ENCODE peak calls at places on chromosomes 3 and 15, in five cellular contexts. One of them, this sample, is unnamed.

GRCh38 chr3:9500108-9501050 is 53.2 kb downstream of the LHFPL4 start:
- DNase-seq in H1: peak; percentile 63
- DNase-seq in prostate gland: peak; percentile 28
- DNase-seq in sigmoid colon: no peak
- DNase-seq in stomach: peak; percentile 60
- DNase-seq in this sample: no peak

GRCh38 chr3:55198554-55198953 is 270.7 kb upstream of the LRTM1 start:
- DNase-seq in stomach: no peak
- DNase-seq in prostate gland: no peak
- DNase-seq in sigmoid colon: no peak
- DNase-seq in H1: no peak
- DNase-seq in this sample: no peak

GRCh38 chr15:27704939-27705514 is 394.1 kb downstream of the OCA2 start:
- DNase-seq in sigmoid colon: no peak
- DNase-seq in H1: no peak
- DNase-seq in prostate gland: no peak
- DNase-seq in stomach: no peak
- DNase-seq in this sample: no peak

GRCh38 chr15:77623008-77623877 is 9.5 kb downstream of the LINGO1 start:
- DNase-seq in sigmoid colon: no peak
- DNase-seq in prostate gland: no peak
- DNase-seq in stomach: no peak
- DNase-seq in H1: no peak
- DNase-seq in this sample: no peak

GRCh38 chr15:63156086-63156707 is 1.1 kb downstream of the RPS27L start:
- DNase-seq in prostate gland: no peak
- DNase-seq in stomach: no peak
- DNase-seq in H1: no peak
- DNase-seq in sigmoid colon: no peak
- DNase-seq in this sample: no peak

GRCh38 chr3:120561251-120562045 is 34.7 kb upstream of the NDUFB4 start:
- DNase-seq in H1: no peak
- DNase-seq in stomach: peak; percentile 79
- DNase-seq in sigmoid colon: peak; percentile 84
- DNase-seq in prostate gland: peak; percentile 72
- DNase-seq in this sample: no peak

GRCh38 chr15:41018534-41018933 is 65.3 kb downstream of the CHAC1 start:
- DNase-seq in prostate gland: peak; percentile 72
- DNase-seq in stomach: peak; percentile 40
- DNase-seq in H1: no peak
- DNase-seq in sigmoid colon: no peak
- DNase-seq in this sample: no peak

GRCh38 chr3:172179680-172180399 is 140.5 kb downstream of the FNDC3B start:
- DNase-seq in prostate gland: no peak
- DNase-seq in stomach: no peak
- DNase-seq in sigmoid colon: no peak
- DNase-seq in H1: no peak
- DNase-seq in this sample: no peak

GRCh38 chr3:196804775-196805174 is 62.9 kb upstream of the SENP5 start:
- DNase-seq in prostate gland: no peak
- DNase-seq in H1: no peak
- DNase-seq in stomach: no peak
- DNase-seq in sigmoid colon: no peak
- DNase-seq in this sample: no peak

GRCh38 chr15:85730001-85730820 is 64.5 kb downstream of the KLHL25 start:
- DNase-seq in sigmoid colon: no peak
- DNase-seq in prostate gland: peak; percentile 66
- DNase-seq in stomach: no peak
- DNase-seq in H1: no peak
- DNase-seq in this sample: no peak

GRCh38 chr3:53820756-53821580 is 25.3 kb downstream of the CHDH start:
- DNase-seq in prostate gland: no peak
- DNase-seq in H1: no peak
- DNase-seq in stomach: peak; percentile 21
- DNase-seq in sigmoid colon: peak; percentile 50
- DNase-seq in this sample: no peak

GRCh38 chr3:186879776-186880175 is 37.3 kb downstream of the ADIPOQ start:
- DNase-seq in stomach: no peak
- DNase-seq in sigmoid colon: no peak
- DNase-seq in H1: no peak
- DNase-seq in prostate gland: no peak
- DNase-seq in this sample: no peak

GRCh38 chr3:141828487-141829284 is 47.8 kb upstream of the ATP1B3 start:
- DNase-seq in sigmoid colon: no peak
- DNase-seq in prostate gland: peak; percentile 90
- DNase-seq in H1: no peak
- DNase-seq in stomach: peak; percentile 45
- DNase-seq in this sample: no peak

GRCh38 chr15:25250011-25250596 is 188.7 kb downstream of the UBE3A start:
- DNase-seq in H1: no peak
- DNase-seq in sigmoid colon: peak; percentile 41
- DNase-seq in stomach: peak; percentile 21
- DNase-seq in prostate gland: no peak
- DNase-seq in this sample: no peak

GRCh38 chr3:185215873-185216586 is 37.8 kb downstream of the EHHADH start:
- DNase-seq in H1: no peak
- DNase-seq in sigmoid colon: no peak
- DNase-seq in prostate gland: no peak
- DNase-seq in stomach: no peak
- DNase-seq in this sample: no peak

GRCh38 chr3:14847613-14848541 is 29.1 kb downstream of the FGD5 start:
- DNase-seq in stomach: peak; percentile 59
- DNase-seq in prostate gland: no peak
- DNase-seq in H1: peak; percentile 38
- DNase-seq in sigmoid colon: peak; percentile 72
- DNase-seq in this sample: no peak

GRCh38 chr3:173932624-173933023 is 535.1 kb downstream of the NLGN1 start:
- DNase-seq in prostate gland: no peak
- DNase-seq in stomach: no peak
- DNase-seq in sigmoid colon: no peak
- DNase-seq in H1: no peak
- DNase-seq in this sample: no peak

GRCh38 chr3:54157860-54158259 is 35.5 kb downstream of the CACNA2D3 start:
- DNase-seq in prostate gland: no peak
- DNase-seq in H1: no peak
- DNase-seq in stomach: no peak
- DNase-seq in sigmoid colon: no peak
- DNase-seq in this sample: no peak

GRCh38 chr15:99250001-99250400 is 620 bp upstream of the TTC23 start:
- DNase-seq in prostate gland: no peak
- DNase-seq in sigmoid colon: no peak
- DNase-seq in stomach: no peak
- DNase-seq in H1: no peak
- DNase-seq in this sample: no peak

GRCh38 chr15:99252326-99252725 is 1.0 kb downstream of the LRRC28 start:
- DNase-seq in sigmoid colon: no peak
- DNase-seq in prostate gland: no peak
- DNase-seq in H1: no peak
- DNase-seq in stomach: no peak
- DNase-seq in this sample: no peak

GRCh38 chr15:99249270-99249817 is at the start of gene TTC23:
- DNase-seq in prostate gland: peak; percentile 40
- DNase-seq in stomach: no peak
- DNase-seq in sigmoid colon: no peak
- DNase-seq in H1: no peak
- DNase-seq in this sample: no peak

GRCh38 chr15:99251436-99251821 is at the start of gene LRRC28:
- DNase-seq in sigmoid colon: no peak
- DNase-seq in H1: no peak
- DNase-seq in stomach: no peak
- DNase-seq in prostate gland: no peak
- DNase-seq in this sample: no peak

GRCh38 chr15:99250494-99251435 is 516 bp upstream of the LRRC28 start:
- DNase-seq in sigmoid colon: peak; percentile 99
- DNase-seq in H1: peak; percentile 92
- DNase-seq in stomach: peak; percentile 99
- DNase-seq in prostate gland: peak; percentile 99
- DNase-seq in this sample: peak; percentile 82
- TF ChIP-seq POLR2A in sigmoid colon: peak; percentile 98
- TF ChIP-seq POLR2A in H1: peak; percentile 22
- TF ChIP-seq POLR2A in stomach: no peak
- TF ChIP-seq POLR2A in prostate gland: peak; percentile 77
- TF ChIP-seq POLR2A in this sample: peak; percentile 81

GRCh38 chr15:57708047-57708446 is 1.5 kb downstream of the POLR2M start:
- DNase-seq in prostate gland: no peak
- DNase-seq in H1: no peak
- DNase-seq in sigmoid colon: no peak
- DNase-seq in stomach: no peak
- DNase-seq in this sample: no peak

GRCh38 chr15:57703387-57703786 is 3.1 kb upstream of the POLR2M start:
- DNase-seq in sigmoid colon: no peak
- DNase-seq in prostate gland: peak; percentile 36
- DNase-seq in stomach: no peak
- DNase-seq in H1: no peak
- DNase-seq in this sample: no peak

GRCh38 chr15:57705746-57706404 is 639 bp upstream of the POLR2M start:
- DNase-seq in stomach: no peak
- DNase-seq in prostate gland: no peak
- DNase-seq in H1: no peak
- DNase-seq in sigmoid colon: no peak
- DNase-seq in this sample: no peak

GRCh38 chr15:57706405-57707209 is at the start of gene POLR2M:
- DNase-seq in prostate gland: peak; percentile 94
- DNase-seq in sigmoid colon: peak; percentile 99
- DNase-seq in stomach: peak; percentile 97
- DNase-seq in H1: peak; percentile 78
- DNase-seq in this sample: peak; percentile 71
- TF ChIP-seq POLR2A in prostate gland: peak; percentile 70
- TF ChIP-seq POLR2A in sigmoid colon: peak; percentile 61
- TF ChIP-seq POLR2A in stomach: no peak
- TF ChIP-seq POLR2A in H1: peak; percentile 80
- TF ChIP-seq POLR2A in this sample: peak; percentile 74

GRCh38 chr3:128273116-128273840 is 120.0 kb downstream of the EEFSEC start:
- DNase-seq in sigmoid colon: no peak
- DNase-seq in prostate gland: no peak
- DNase-seq in stomach: no peak
- DNase-seq in H1: no peak
- DNase-seq in this sample: no peak
- TF ChIP-seq POLR2A in sigmoid colon: no peak
- TF ChIP-seq POLR2A in prostate gland: no peak
- TF ChIP-seq POLR2A in stomach: no peak
- TF ChIP-seq POLR2A in H1: no peak
- TF ChIP-seq POLR2A in this sample: no peak

GRCh38 chr15:92879949-92880725 is 20.0 kb upstream of the CHD2 start:
- DNase-seq in sigmoid colon: no peak
- DNase-seq in H1: no peak
- DNase-seq in stomach: no peak
- DNase-seq in prostate gland: no peak
- DNase-seq in this sample: no peak

GRCh38 chr15:92877000-92877399 is 23.1 kb upstream of the CHD2 start:
- DNase-seq in H1: no peak
- DNase-seq in prostate gland: no peak
- DNase-seq in stomach: no peak
- DNase-seq in sigmoid colon: no peak
- DNase-seq in this sample: no peak

GRCh38 chr15:92880796-92881569 is 19.1 kb upstream of the CHD2 start:
- DNase-seq in stomach: no peak
- DNase-seq in sigmoid colon: no peak
- DNase-seq in prostate gland: peak; percentile 55
- DNase-seq in H1: no peak
- DNase-seq in this sample: no peak

GRCh38 chr15:92881570-92881837 is 18.6 kb upstream of the CHD2 start:
- DNase-seq in stomach: no peak
- DNase-seq in H1: no peak
- DNase-seq in prostate gland: no peak
- DNase-seq in sigmoid colon: no peak
- DNase-seq in this sample: no peak

DNA sequence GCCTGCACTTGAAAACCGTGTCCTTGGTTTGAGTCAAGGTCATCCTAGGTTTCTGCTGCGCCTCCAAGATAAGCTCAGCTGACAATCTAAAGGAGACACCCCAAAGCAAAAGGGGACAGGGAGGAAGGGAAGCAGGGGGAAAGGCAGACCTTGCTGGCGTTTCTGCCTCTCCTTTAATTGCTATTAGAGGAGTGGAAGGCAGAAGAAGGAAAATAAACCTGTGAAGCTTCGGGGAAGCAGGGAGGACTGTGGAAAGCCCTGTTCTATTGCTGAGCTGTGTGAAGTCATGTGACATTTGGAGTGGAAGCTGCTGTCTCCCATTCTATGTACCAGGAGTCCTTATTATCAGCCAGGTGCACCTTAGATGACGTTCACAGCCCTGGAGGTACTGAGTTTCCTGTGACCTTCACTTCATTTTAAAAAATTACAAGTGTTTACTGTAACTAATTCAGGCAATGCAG is 21.5 kb upstream of the CHD2 start:
- DNase-seq in prostate gland: no peak
- DNase-seq in H1: no peak
- DNase-seq in stomach: no peak
- DNase-seq in sigmoid colon: no peak
- DNase-seq in this sample: no peak
- TF ChIP-seq POLR2A in prostate gland: no peak
- TF ChIP-seq POLR2A in H1: no peak
- TF ChIP-seq POLR2A in stomach: no peak
- TF ChIP-seq POLR2A in sigmoid colon: no peak
- TF ChIP-seq POLR2A in this sample: no peak